ENCODE peak calls at places on chromosome 20, in four cellular contexts. One of them, this sample, is unnamed.
A peak's percentile ranks its signal among the peaks of the same experiment; 100 is the strongest.

GRCh38 chr20:32510601-32511357 is 74.4 kb downstream of the NOL4L start:
- DNase-seq in heart left ventricle: no peak
- DNase-seq in activated T-helper 9 cell treated with anti-CD3 and anti-CD28 coated beads, Interleukin-2, amount 50 U/mL, for 16 hours: no peak
- DNase-seq in fibroblast of lung: no peak
- DNase-seq in this sample: no peak

GRCh38 chr20:40262219-40262618 is 426.8 kb downstream of the MAFB start:
- DNase-seq in heart left ventricle: no peak
- DNase-seq in activated T-helper 9 cell treated with anti-CD3 and anti-CD28 coated beads, Interleukin-2, amount 50 U/mL, for 16 hours: no peak
- DNase-seq in fibroblast of lung: no peak
- DNase-seq in this sample: no peak

GRCh38 chr20:3716195-3716834 is 3.9 kb upstream of the SIGLEC1 start:
- DNase-seq in heart left ventricle: peak; percentile 59
- DNase-seq in activated T-helper 9 cell treated with anti-CD3 and anti-CD28 coated beads, Interleukin-2, amount 50 U/mL, for 16 hours: no peak
- DNase-seq in fibroblast of lung: peak; percentile 55
- DNase-seq in this sample: peak; percentile 42

GRCh38 chr20:51206032-51206662 is 183.2 kb upstream of the KCNG1 start:
- DNase-seq in heart left ventricle: no peak
- DNase-seq in activated T-helper 9 cell treated with anti-CD3 and anti-CD28 coated beads, Interleukin-2, amount 50 U/mL, for 16 hours: no peak
- DNase-seq in fibroblast of lung: no peak
- DNase-seq in this sample: no peak

GRCh38 chr20:1721687-1722512 is 64.3 kb upstream of the SIRPG start:
- DNase-seq in heart left ventricle: no peak
- DNase-seq in activated T-helper 9 cell treated with anti-CD3 and anti-CD28 coated beads, Interleukin-2, amount 50 U/mL, for 16 hours: no peak
- DNase-seq in fibroblast of lung: no peak
- DNase-seq in this sample: no peak

GRCh38 chr20:58131581-58132142 is 96.8 kb downstream of the ANKRD60 start:
- DNase-seq in heart left ventricle: no peak
- DNase-seq in activated T-helper 9 cell treated with anti-CD3 and anti-CD28 coated beads, Interleukin-2, amount 50 U/mL, for 16 hours: no peak
- DNase-seq in fibroblast of lung: peak; percentile 84
- DNase-seq in this sample: peak; percentile 96

GRCh38 chr20:21102691-21103311 is 3.4 kb downstream of the LINC00237 start:
- DNase-seq in heart left ventricle: peak; percentile 53
- DNase-seq in activated T-helper 9 cell treated with anti-CD3 and anti-CD28 coated beads, Interleukin-2, amount 50 U/mL, for 16 hours: no peak
- DNase-seq in fibroblast of lung: no peak
- DNase-seq in this sample: no peak

GRCh38 chr20:47263502-47264084 is 92.9 kb downstream of the ZMYND8 start:
- DNase-seq in heart left ventricle: peak; percentile 57
- DNase-seq in activated T-helper 9 cell treated with anti-CD3 and anti-CD28 coated beads, Interleukin-2, amount 50 U/mL, for 16 hours: no peak
- DNase-seq in fibroblast of lung: no peak
- DNase-seq in this sample: no peak

GRCh38 chr20:63639093-63639860 is 12.4 kb upstream of the GMEB2 start:
- DNase-seq in heart left ventricle: peak; percentile 74
- DNase-seq in activated T-helper 9 cell treated with anti-CD3 and anti-CD28 coated beads, Interleukin-2, amount 50 U/mL, for 16 hours: no peak
- DNase-seq in fibroblast of lung: no peak
- DNase-seq in this sample: no peak

This sample was measured in H4.